ENCODE peak calls at places on chromosomes 13 and 19, in four cellular contexts. S is mucosa of descending colon, H is GM12878, Y is upper lobe of right lung. G is an unnamed sample.

GRCh38 chr19:10209305-10209704 is 14.6 kb upstream of the DNMT1 start:
- DNase-seq in S (no peak), H (no peak), Y (no peak), G (no peak)

GRCh38 chr13:107650081-107650701 is 565.1 kb downstream of the LIG4 start:
- DNase-seq in S (peak; percentile 47), H (no peak), Y (peak; percentile 74), G (peak; percentile 61)

GRCh38 chr13:36998624-36999041 is 507 bp downstream of the ALG5 start:
- DNase-seq in S (peak; percentile 59), H (no peak), Y (peak; percentile 69), G (peak; percentile 61)

GRCh38 chr19:29783627-29784190 is 28.1 kb upstream of the CCNE1 start:
- DNase-seq in S (no peak), H (no peak), Y (no peak), G (no peak)

GRCh38 chr19:54470991-54471782 is 1.9 kb downstream of the CDC42EP5 start:
- DNase-seq in S (peak; percentile 79), H (no peak), Y (no peak), G (peak; percentile 63)

GRCh38 chr13:97000295-97000925 is 6.1 kb upstream of the OXGR1 start:
- DNase-seq in S (no peak), H (no peak), Y (no peak), G (no peak)

GRCh38 chr19:30085394-30085793 is 143.4 kb downstream of the URI1 start:
- DNase-seq in S (no peak), H (no peak), Y (peak; percentile 47), G (peak; percentile 27)

GRCh38 chr13:32969516-32969941 is 46.7 kb upstream of the KL start:
- DNase-seq in S (no peak), H (peak; percentile 15), Y (no peak), G (no peak)

GRCh38 chr13:39501711-39502324 is 101.2 kb downstream of the LHFPL6 start:
- DNase-seq in S (no peak), H (no peak), Y (peak; percentile 64), G (no peak)

GRCh38 chr13:44504146-44504545 is 72.0 kb downstream of the TSC22D1 start:
- DNase-seq in S (no peak), H (no peak), Y (no peak), G (no peak)

GRCh38 chr13:67916650-67917049 is 686.5 kb upstream of the PCDH9 start:
- DNase-seq in S (no peak), H (no peak), Y (no peak), G (no peak)

GRCh38 chr19:3793799-3794198 is 7.6 kb upstream of the MATK start:
- DNase-seq in S (no peak), H (no peak), Y (no peak), G (no peak)

GRCh38 chr19:3790209-3790734 is 4.1 kb upstream of the MATK start:
- DNase-seq in S (no peak), H (no peak), Y (no peak), G (no peak)

GRCh38 chr19:3792114-3792513 is 5.9 kb upstream of the MATK start:
- DNase-seq in S (no peak), H (no peak), Y (no peak), G (no peak)

GRCh38 chr19:3788991-3789778 is 3.0 kb upstream of the MATK start:
- DNase-seq in S (no peak), H (no peak), Y (no peak), G (no peak)

DNA sequence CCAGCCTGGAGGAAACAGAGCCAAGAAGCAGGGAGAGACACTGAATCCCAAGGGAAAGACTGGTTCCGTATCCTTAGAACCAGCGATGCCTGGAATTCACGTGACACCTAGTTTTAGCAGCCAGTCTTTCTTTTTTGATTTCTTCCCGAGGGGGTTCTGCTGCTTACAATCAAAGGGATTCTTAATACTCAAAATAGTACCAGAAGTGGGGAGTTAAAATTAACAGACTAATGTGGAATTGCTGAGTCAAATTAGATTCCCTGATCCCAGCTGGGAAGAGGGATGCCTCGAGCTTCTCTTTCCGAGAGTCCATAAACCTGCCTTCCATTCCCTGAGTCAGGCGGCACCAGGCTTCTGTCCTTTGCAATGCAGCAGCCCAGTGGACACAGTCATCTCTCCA is 4.8 kb upstream of the MATK start:
- DNase-seq in S (no peak), H (no peak), Y (no peak), G (no peak)
- H3K4me1 ChIP-seq in S (no peaks in the 10 kb centered on the region), H (no peaks in the 10 kb centered on the region), Y (no peaks in the 10 kb centered on the region), G (no peaks in the 10 kb centered on the region)

GRCh38 chr13:52929826-52930225 is 81.4 kb upstream of the PCDH8 start:
- DNase-seq in S (no peak), H (no peak), Y (no peak), G (no peak)

GRCh38 chr13:52925775-52926285 is 77.4 kb upstream of the PCDH8 start:
- DNase-seq in S (no peak), H (no peak), Y (no peak), G (no peak)

GRCh38 chr13:52924241-52925148 is 76.1 kb upstream of the PCDH8 start:
- DNase-seq in S (no peak), H (no peak), Y (no peak), G (no peak)

GRCh38 chr13:52925221-52925620 is 76.8 kb upstream of the PCDH8 start:
- DNase-seq in S (no peak), H (no peak), Y (no peak), G (no peak)

DNA sequence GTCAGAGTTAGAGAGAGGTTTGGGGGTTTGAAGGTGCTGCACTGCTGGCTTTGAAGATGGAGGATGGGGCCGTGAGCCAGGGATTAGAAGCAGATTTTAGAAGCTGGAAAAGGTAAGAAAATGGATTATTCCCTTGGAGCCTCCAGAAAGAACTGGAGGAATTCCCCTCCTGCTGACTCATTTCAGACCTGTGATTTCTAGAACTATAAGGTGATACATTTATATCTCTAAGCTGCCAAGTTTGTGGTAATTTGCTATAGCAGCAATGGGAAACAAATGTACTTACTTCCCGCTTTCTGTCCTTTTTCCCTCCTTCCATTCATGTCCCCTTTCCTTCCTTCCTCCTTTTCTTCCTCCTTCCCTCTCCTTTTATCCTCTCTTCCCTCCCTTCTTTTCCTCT is 78.5 kb upstream of the PCDH8 start:
- DNase-seq in S (no peak), H (no peak), Y (no peak), G (no peak)
- H3K4me1 ChIP-seq in S (no peaks in the 10 kb centered on the region), H (peaks cover under 1% of the 10 kb centered on the region), Y (peaks cover 8% of the 10 kb centered on the region), G (no peaks in the 10 kb centered on the region)

GRCh38 chr13:98199480-98199879 is 22.4 kb upstream of the RNF113B start:
- DNase-seq in S (no peak), H (no peak), Y (no peak), G (no peak)
- H3K4me1 ChIP-seq in S (peaks cover 4% of the 10 kb centered on the region), H (no peaks in the 10 kb centered on the region), Y (peaks cover 4% of the 10 kb centered on the region), G (peaks cover 23% of the 10 kb centered on the region)

DNA sequence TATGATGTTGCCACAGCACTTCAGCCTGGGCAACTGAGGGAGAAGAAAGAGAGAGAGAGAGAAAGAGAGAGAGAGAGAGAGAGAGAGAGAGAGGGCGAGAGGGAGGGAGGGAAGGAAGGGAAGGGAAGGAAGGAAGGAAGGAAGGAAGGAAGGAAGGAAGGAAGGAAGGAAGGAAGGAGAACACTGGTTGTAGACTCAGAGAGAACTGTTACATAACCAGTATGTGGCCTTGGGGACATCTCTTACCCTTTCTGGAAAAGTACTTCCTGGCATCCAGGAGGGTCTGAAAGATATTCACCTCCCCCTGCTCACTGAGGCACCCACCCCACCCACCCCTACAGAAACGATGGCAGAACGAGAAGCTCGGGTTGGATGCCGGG is 2.7 kb upstream of the ARHGEF1 start:
- DNase-seq in S (no peak), H (no peak), Y (no peak), G (no peak)
- H3K4me1 ChIP-seq in S (peaks cover 11% of the 10 kb centered on the region), H (peaks cover 30% of the 10 kb centered on the region), Y (peaks cover 17% of the 10 kb centered on the region), G (no peaks in the 10 kb centered on the region)

DNA sequence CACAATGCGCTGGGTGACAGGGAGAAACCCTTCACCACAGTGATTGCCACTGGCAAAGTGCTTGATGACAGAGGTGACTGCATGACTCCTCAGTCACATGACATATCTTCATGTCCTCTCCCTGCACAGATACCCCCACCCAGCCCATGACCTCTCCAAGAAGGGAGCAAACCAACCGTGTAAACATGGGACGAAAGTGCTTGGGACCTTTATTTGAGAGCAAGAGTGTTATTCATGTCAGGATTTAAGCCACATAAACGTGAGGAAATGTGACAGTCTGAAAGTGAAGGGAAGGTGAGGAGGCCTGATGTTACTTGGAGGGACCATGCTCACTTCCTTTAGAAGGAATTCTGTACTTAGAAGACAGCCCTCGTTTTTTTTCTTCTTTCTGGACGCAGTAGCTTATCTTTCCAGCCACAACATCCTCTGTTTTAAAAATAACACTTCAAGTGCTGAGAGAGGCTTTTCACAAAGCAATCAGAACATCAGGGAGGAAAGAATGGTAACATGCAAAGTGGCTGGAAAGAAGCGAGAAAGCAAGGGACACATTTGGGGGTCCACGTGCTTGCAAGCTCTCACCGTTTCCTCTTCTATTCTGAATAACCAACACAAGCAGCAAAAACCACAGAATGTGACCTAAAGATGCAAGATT is 35.6 kb downstream of the EPS15L1 start:
- DNase-seq in S (no peak), H (no peak), Y (no peak), G (no peak)
- H3K4me1 ChIP-seq in S (no peaks in the 10 kb centered on the region), H (peaks cover 21% of the 10 kb centered on the region), Y (peaks cover 19% of the 10 kb centered on the region), G (no peaks in the 10 kb centered on the region)